ENCODE peak calls at places on chromosomes 4 and X, in four cellular contexts. K is IMR-90, S is H1, T is neuronal stem cell. B is an unnamed sample.

GRCh38 chr4:76441881-76442280 is 6.9 kb downstream of the SHROOM3 start:
- DNase-seq in K (no peak), S (no peak), T (no peak), B (no peak)

GRCh38 chr4:87073187-87073569 is 138.4 kb downstream of the AFF1 start:
- DNase-seq in K (no peak), S (no peak), T (no peak), B (no peak)

GRCh38 chr4:134328741-134329140 is 127.2 kb upstream of the PABPC4L start:
- DNase-seq in K (no peak), S (no peak), T (no peak), B (peak; percentile 13)

GRCh38 chrX:73922856-73923429 is 359.9 kb downstream of the CHIC1 start:
- DNase-seq in K (peak; percentile 26), S (no peak), T (no peak), B (no peak)

GRCh38 chrX:132022863-132023116 is 312 bp upstream of the STK26 start:
- DNase-seq in K (no peak), S (peak; percentile 3), T (no peak), B (no peak)

GRCh38 chr4:134544303-134544761 is 342.7 kb upstream of the PABPC4L start:
- DNase-seq in K (no peak), S (no peak), T (no peak), B (peak; percentile 40)

GRCh38 chr4:176791591-176792347 is 953 bp downstream of the VEGFC start:
- DNase-seq in K (peak; percentile 54), S (no peak), T (peak; percentile 26), B (peak; percentile 28)

GRCh38 chr4:10809905-10810304 is 125.3 kb upstream of the CLNK start:
- DNase-seq in K (no peak), S (no peak), T (no peak), B (no peak)

GRCh38 chr4:104719539-104720230 is 225.0 kb upstream of the CXXC4 start:
- DNase-seq in K (no peak), S (no peak), T (no peak), B (no peak)

GRCh38 chr4:118969359-118969758 is 80.7 kb downstream of the SYNPO2 start:
- DNase-seq in K (peak; percentile 82), S (no peak), T (no peak), B (peak; percentile 44)

GRCh38 chr4:89838005-89838404 is 1.0 kb upstream of the SNCA start:
- DNase-seq in K (no peak), S (no peak), T (no peak), B (peak; percentile 48)

GRCh38 chr4:138951764-138952163 is 63.8 kb upstream of the NOCT start:
- DNase-seq in K (no peak), S (no peak), T (no peak), B (no peak)

GRCh38 chrX:154987940-154988339 is 34.6 kb downstream of the F8 start:
- DNase-seq in K (no peak), S (no peak), T (no peak), B (peak; percentile 18)

GRCh38 chrX:129006491-129006890 is 516.8 kb downstream of the SMARCA1 start:
- DNase-seq in K (no peak), S (no peak), T (no peak), B (peak; percentile 1)

GRCh38 chrX:39759526-39760224 is 338.1 kb downstream of the BCOR start:
- DNase-seq in K (peak; percentile 78), S (no peak), T (no peak), B (no peak)

GRCh38 chr4:152103181-152103901 is 342.5 kb upstream of the GATB start:
- DNase-seq in K (no peak), S (no peak), T (no peak), B (no peak)

GRCh38 chr4:152106113-152106763 is 345.4 kb upstream of the GATB start:
- DNase-seq in K (peak; percentile 97), S (no peak), T (no peak), B (peak; percentile 86)

GRCh38 chr4:152106781-152107321 is 346.0 kb upstream of the GATB start:
- DNase-seq in K (no peak), S (no peak), T (no peak), B (no peak)

GRCh38 chr4:152104286-152104685 is 343.5 kb upstream of the GATB start:
- DNase-seq in K (no peak), S (no peak), T (no peak), B (no peak)

DNA sequence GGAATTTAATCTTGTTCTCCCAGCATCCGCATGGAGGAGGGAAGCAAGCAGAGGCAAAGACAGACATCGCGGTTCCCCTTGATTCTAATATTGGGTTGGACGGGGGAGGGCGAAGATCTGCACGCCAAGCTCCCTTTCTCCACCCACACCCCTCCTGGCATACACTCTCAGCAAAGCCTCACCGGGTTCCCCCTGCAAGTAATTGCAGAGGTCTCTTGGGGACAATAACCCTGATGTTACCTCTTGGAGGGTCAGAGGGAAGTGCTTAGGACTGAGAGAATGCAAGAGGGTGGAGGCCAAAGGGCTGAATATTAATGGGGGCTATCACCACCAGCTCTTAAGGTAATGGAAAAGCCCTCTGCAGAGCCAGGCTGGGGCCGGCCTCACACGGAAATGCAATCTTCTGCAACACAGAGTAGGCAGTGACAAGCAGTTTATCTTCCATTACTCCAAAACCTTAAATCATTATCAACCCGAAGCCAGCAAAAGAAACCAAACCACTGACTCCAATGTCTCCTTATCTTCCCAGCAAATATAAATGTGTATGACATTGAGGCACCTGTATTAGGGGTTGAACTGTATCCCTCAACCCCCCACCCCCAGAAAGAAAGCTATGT is 344.1 kb upstream of the GATB start:
- DNase-seq in K (no peak), S (no peak), T (no peak), B (no peak)
- H2BK15ac ChIP-seq in K (no peak overlapping the region), S (no peak overlapping the region), T (no peak overlapping the region), B (no peak overlapping the region)

DNA sequence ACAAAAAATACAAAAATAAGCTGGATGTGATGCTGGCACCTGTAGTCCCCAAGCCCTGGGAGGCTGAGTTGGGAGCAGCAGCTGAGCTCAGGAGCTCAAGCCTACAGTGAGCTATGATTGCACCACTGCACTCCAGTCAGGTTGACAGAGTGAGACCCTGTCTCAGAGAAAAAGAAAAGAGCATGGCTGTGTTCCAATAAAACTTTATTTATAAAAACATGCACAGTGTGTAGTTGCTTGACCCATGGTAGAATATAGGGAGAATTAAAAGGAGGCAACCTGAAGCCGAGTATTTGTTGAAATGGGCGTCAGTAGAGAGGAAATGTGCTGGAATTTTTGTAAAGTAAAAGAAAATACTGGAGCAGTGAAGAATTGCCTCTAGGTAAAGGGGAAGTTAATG is 27.0 kb downstream of the GYG2 start:
- DNase-seq in K (no peak), S (no peak), T (no peak), B (no peak)
- H3K27ac ChIP-seq in K (no peak overlapping the region), S (no peak overlapping the region), T (no peak overlapping the region), B (no peak overlapping the region)

GRCh38 chr4:5887361-5888221 is 5.3 kb downstream of the CRMP1 start:
- DNase-seq in K (no peak), S (no peak), T (no peak), B (peak; percentile 57)
- H2BK15ac ChIP-seq in K (no peak overlapping the region), S (no peak overlapping the region), T (no peak overlapping the region), B (no peak overlapping the region)

GRCh38 chr4:81622474-81623198 is 150.9 kb upstream of the RASGEF1B start:
- DNase-seq in K (no peak), S (no peak), T (no peak), B (no peak)
- H3K27ac ChIP-seq in K (no peak overlapping the region), S (no peak overlapping the region), T (no peak overlapping the region), B (no peak overlapping the region)

DNA sequence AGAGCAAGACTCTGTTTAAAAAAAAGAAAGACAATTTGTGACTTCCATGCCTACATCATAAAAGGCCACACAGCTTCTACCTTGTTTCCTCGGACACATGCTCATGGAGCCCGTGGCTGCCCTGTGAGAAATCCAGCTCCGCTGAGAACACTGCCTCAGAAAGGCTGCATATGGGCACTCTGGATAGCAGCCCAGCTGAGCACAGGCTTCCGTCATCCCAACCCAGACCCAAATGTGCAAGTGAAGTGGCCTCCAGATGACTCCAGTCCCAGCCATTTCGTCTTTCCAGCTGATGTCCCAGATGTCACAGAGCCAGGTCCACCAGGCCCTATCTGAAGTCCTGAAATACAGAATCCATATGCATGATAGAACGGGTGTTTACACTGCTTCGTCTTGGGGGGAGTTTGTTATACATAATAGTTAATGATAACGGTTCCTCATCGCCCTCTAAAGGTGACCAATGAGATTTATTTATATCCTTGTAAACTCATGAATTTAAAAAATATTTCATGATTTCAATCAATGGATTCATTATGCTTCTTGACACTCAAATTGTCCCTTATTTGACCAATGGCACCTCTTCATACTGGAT is 72.7 kb upstream of the TRIM2 start:
- DNase-seq in K (no peak), S (no peak), T (no peak), B (no peak)
- H2BK15ac ChIP-seq in K (no peak overlapping the region), S (no peak overlapping the region), T (no peak overlapping the region), B (no peak overlapping the region)

DNA sequence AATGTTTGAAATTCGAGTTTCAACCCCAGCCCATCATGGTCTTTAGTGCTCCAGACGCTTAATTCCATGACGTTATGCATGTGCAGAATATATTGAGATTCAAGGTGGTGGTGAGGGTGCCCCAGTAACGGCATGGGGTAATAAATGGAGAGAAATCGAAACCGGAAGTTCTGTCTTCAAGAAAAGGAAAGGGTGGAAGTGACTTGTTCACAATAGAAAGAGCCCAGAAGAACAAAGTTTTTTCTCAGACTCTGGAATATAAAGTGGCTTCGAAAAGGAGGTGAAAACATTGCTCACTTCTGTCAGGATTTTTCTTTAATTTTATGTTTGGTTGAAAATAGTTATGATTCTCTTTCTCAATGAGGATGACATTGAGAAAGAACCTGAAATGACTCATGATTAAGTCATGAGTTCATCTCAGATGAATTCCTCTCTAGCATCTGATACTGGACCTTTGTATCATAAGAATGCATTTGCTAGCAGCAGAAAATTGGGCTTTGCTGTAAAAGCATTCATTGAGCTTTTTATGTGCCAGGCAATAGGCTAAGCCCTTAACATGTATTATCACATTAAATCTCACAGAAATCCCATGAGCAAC is 798 bp upstream of the DDX60L start:
- DNase-seq in K (peak; percentile 85), S (no peak), T (no peak), B (no peak)
- H3K27ac ChIP-seq in K (peak overlapping the region; percentile 80), S (no peak overlapping the region), T (no peak overlapping the region), B (no peak overlapping the region)